ENCODE peak calls at places on chromosomes 3 and 15, in ten cellular contexts. A is kidney; T is activated T-cell treated with anti-CD3 and anti-CD28 coated beads for 1 hour; B is left colon; Y is LoVo; M is activated gamma-delta T cell treated with anti-CD3 and anti-CD28 coated beads, Interleukin-2, amount 50 U/mL, for 16 hours; W is endodermal cell; R is stimulated activated CD4-positive, alpha-beta T cell treated with anti-CD3 and anti-CD28 coated beads, Interleukin-2, amount 100 ng/mL, for 48 hours; Z is body of pancreas; G is activated T-helper 1 cell treated with Interleukin-2 at 50 U/mL for 16 hours. H is an unnamed sample.

GRCh38 chr15:71448688-71449114 is 333.4 kb downstream of the THSD4 start:
- DNase-seq in A (no peak), M (no peak), Y (peak), B (no peak), R (peak), Z (peak), G (no peak), T (no peak), W (peak), H (peak)

GRCh38 chr3:195259146-195259563 is 11.8 kb downstream of the XXYLT1 start:
- DNase-seq in T (no peak), Z (no peak), B (no peak), Y (peak), G (no peak), A (no peak), R (no peak), W (peak), M (no peak), H (no peak)

GRCh38 chr15:89358755-89359439 is 24.3 kb upstream of the POLG start:
- DNase-seq in Z (peak), G (peak), T (peak), B (peak), R (peak), W (peak), M (peak), Y (peak), A (peak), H (peak)

GRCh38 chr3:21750291-21750690 is 719 bp downstream of the ZNF385D start:
- DNase-seq in Y (no peak), Z (no peak), R (no peak), M (no peak), B (no peak), A (no peak), T (no peak), W (no peak), G (no peak), H (no peak)

GRCh38 chr3:189144645-189145044 is 27.1 kb upstream of the TPRG1 start:
- DNase-seq in M (no peak), Y (no peak), W (no peak), A (no peak), G (no peak), R (no peak), B (no peak), T (no peak), Z (no peak), H (no peak)

GRCh38 chr3:195254454-195255175 is 16.3 kb downstream of the XXYLT1 start:
- DNase-seq in B (peak), W (peak), Z (no peak), Y (no peak), A (no peak), G (no peak), R (no peak), M (no peak), T (no peak), H (no peak)

GRCh38 chr15:48607846-48608245 is 37.7 kb downstream of the FBN1 start:
- DNase-seq in B (no peak), T (no peak), M (no peak), Z (no peak), G (no peak), A (no peak), W (no peak), R (no peak), Y (no peak), H (no peak)

GRCh38 chr3:14991818-14992612 is 44.6 kb downstream of the NR2C2 start:
- DNase-seq in Y (no peak), M (no peak), W (no peak), B (no peak), A (no peak), G (no peak), T (no peak), Z (no peak), R (no peak), H (no peak)

H was measured in stomach.